ENCODE peak calls at places on chromosomes 13 and 19, in four cellular contexts. L is fibroblast of lung; E is CD8-positive, alpha-beta memory T cell; I is heart left ventricle. D is an unnamed sample.

GRCh38 chr13:77026783-77027621 is at the start of gene FBXL3:
- DNase-seq in L (peak), E (peak), I (peak), D (peak)

GRCh38 chr13:32880636-32881035 is 135.6 kb upstream of the KL start:
- DNase-seq in L (no peak), E (no peak), I (no peak), D (no peak)

GRCh38 chr13:20828540-20829364 is 55.0 kb upstream of the EEF1AKMT1 start:
- DNase-seq in L (peak), E (peak), I (no peak), D (no peak)

GRCh38 chr13:24709186-24709913 is 29.1 kb downstream of the ATP12A start:
- DNase-seq in L (no peak), E (peak), I (no peak), D (no peak)

GRCh38 chr19:7366701-7367420 is 18.1 kb downstream of the ARHGEF18 start:
- DNase-seq in L (peak), E (no peak), I (no peak), D (no peak)

GRCh38 chr13:30679483-30680330 is 55.6 kb upstream of the ALOX5AP start:
- DNase-seq in L (peak), E (peak), I (no peak), D (no peak)

GRCh38 chr19:12721656-12722565 is 1.8 kb downstream of the TNPO2 start:
- DNase-seq in L (peak), E (peak), I (peak), D (no peak)

GRCh38 chr19:55526216-55527196 is 10.4 kb downstream of the SBK2 start:
- DNase-seq in L (peak), E (no peak), I (peak), D (peak)

GRCh38 chr19:18649371-18650047 is 12.7 kb downstream of the KLHL26 start:
- DNase-seq in L (peak), E (no peak), I (peak), D (peak)

GRCh38 chr19:44672226-44672625 is 944 bp downstream of the CEACAM19 start:
- DNase-seq in L (no peak), E (no peak), I (no peak), D (no peak)